ENCODE peak calls at places on chromosomes 3 and 15, in six cellular contexts. W, D, Q, R, P and H are unnamed samples.

GRCh38 chr3:39150803-39151631 is 2.4 kb downstream of the CSRNP1 start:
- DNase-seq in W (peak; percentile 92), D (peak; percentile 82), Q (peak; percentile 79), R (no peak), P (peak; percentile 94), H (peak; percentile 85)

GRCh38 chr3:184479426-184480126 is 82.0 kb upstream of the EPHB3 start:
- DNase-seq in W (no peak), D (no peak), Q (no peak), R (no peak), P (no peak), H (no peak)

GRCh38 chr15:101807345-101807945 is 4.1 kb downstream of the OR4F6 start:
- DNase-seq in W (no peak), D (peak; percentile 84), Q (no peak), R (no peak), P (no peak), H (no peak)

GRCh38 chr15:83698294-83698693 is 44.4 kb downstream of the ADAMTSL3 start:
- DNase-seq in W (peak; percentile 83), D (peak; percentile 64), Q (no peak), R (no peak), P (peak; percentile 76), H (peak; percentile 19)

GRCh38 chr15:41487802-41488201 is 5.9 kb upstream of the ITPKA start:
- DNase-seq in W (no peak), D (no peak), Q (no peak), R (no peak), P (no peak), H (no peak)

GRCh38 chr15:44296625-44297524 is 8.4 kb downstream of the GOLM2 start:
- DNase-seq in W (no peak), D (peak; percentile 61), Q (peak; percentile 8), R (no peak), P (no peak), H (no peak)

GRCh38 chr3:15637131-15637951 is 35.8 kb downstream of the BTD start:
- DNase-seq in W (no peak), D (no peak), Q (no peak), R (no peak), P (no peak), H (peak; percentile 56)

GRCh38 chr3:153553605-153553945 is 391.5 kb downstream of the RAP2B start:
- DNase-seq in W (no peak), D (no peak), Q (no peak), R (no peak), P (no peak), H (no peak)

GRCh38 chr3:172201990-172202318 is 162.6 kb downstream of the FNDC3B start:
- DNase-seq in W (no peak), D (peak; percentile 42), Q (no peak), R (no peak), P (no peak), H (no peak)

GRCh38 chr3:4820296-4821121 is 158.7 kb upstream of the BHLHE40 start:
- DNase-seq in W (no peak), D (no peak), Q (no peak), R (no peak), P (no peak), H (no peak)

GRCh38 chr3:88469216-88469615 is 319.5 kb downstream of the C3orf38 start:
- DNase-seq in W (no peak), D (no peak), Q (no peak), R (no peak), P (no peak), H (no peak)

GRCh38 chr3:9800529-9800928 is 7.6 kb downstream of the ARPC4 start:
- DNase-seq in W (no peak), D (no peak), Q (no peak), R (no peak), P (no peak), H (no peak)

GRCh38 chr3:115713247-115713646 is 89.9 kb downstream of the GAP43 start:
- DNase-seq in W (no peak), D (no peak), Q (no peak), R (peak; percentile 84), P (no peak), H (no peak)

GRCh38 chr3:29764059-29764458 is 483.2 kb downstream of the RBMS3 start:
- DNase-seq in W (no peak), D (no peak), Q (no peak), R (no peak), P (no peak), H (no peak)

GRCh38 chr3:59016930-59017616 is 32.8 kb downstream of the CFAP20DC start:
- DNase-seq in W (no peak), D (no peak), Q (no peak), R (no peak), P (no peak), H (no peak)

GRCh38 chr15:68208641-68209240 is 3.6 kb upstream of the CALML4 start:
- DNase-seq in W (no peak), D (no peak), Q (no peak), R (no peak), P (no peak), H (no peak)

GRCh38 chr15:97141360-97141759 is 810.9 kb downstream of the NR2F2 start:
- DNase-seq in W (no peak), D (no peak), Q (no peak), R (no peak), P (no peak), H (no peak)

GRCh38 chr15:41827290-41827879 is 507 bp upstream of the JMJD7 start:
- DNase-seq in W (no peak), D (no peak), Q (peak; percentile 15), R (no peak), P (no peak), H (peak; percentile 28)

GRCh38 chr15:52171386-52171785 is 19.8 kb downstream of the GNB5 start:
- DNase-seq in W (no peak), D (peak; percentile 9), Q (no peak), R (no peak), P (no peak), H (no peak)
- TF ChIP-seq CTCF in W (no peak), D (no peak), Q (no peak), R (no peak), P (no peak), H (no peak)

GRCh38 chr3:20064796-20065564 is 24.7 kb downstream of the KAT2B start:
- DNase-seq in W (no peak), D (peak; percentile 45), Q (no peak), R (no peak), P (no peak), H (no peak)

GRCh38 chr3:20066079-20066478 is 25.8 kb downstream of the KAT2B start:
- DNase-seq in W (no peak), D (no peak), Q (no peak), R (no peak), P (no peak), H (no peak)

GRCh38 chr3:20069178-20069532 is 28.9 kb downstream of the KAT2B start:
- DNase-seq in W (no peak), D (no peak), Q (no peak), R (no peak), P (no peak), H (no peak)

GRCh38 chr3:20068512-20069177 is 28.4 kb downstream of the KAT2B start:
- DNase-seq in W (no peak), D (peak; percentile 48), Q (no peak), R (no peak), P (no peak), H (no peak)

DNA sequence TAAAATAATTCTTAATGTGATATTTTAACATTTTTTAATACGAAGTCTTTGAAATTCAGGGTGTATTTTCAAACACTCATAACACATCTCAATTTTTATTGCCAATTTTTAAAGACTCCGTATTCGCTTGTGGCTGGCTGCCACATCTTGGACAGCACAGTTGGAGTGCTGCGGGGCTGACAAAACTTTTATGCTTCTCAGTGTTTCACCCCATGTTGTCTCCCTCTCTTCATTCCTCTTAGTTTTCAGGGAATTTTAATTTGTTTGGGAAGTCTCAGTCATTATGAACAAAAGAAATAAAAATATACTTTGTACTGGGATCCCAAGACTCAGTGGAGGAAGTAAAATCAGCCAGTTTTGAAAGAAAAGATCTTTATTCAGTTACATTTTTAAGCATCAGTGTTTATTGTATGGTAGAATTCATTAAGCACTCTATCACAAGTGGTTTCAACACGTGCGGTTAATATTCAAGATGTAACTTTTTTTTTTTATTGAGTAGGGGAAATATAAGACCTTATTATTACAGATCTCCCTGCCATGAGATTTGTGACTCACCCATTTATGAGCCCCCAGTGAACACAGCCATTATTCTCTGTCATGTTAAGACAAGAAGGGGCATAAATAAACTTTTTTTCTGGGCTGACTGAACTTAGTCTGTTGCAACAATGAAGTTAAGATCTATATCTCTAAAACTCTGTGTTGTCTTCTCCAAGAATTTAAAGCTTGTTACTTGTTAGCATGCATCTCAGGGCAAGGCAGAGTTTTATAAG is 26.8 kb downstream of the KAT2B start:
- DNase-seq in W (peak; percentile 62), D (peak; percentile 83), Q (no peak), R (no peak), P (peak; percentile 64), H (no peak)
- H3K27ac ChIP-seq in W (no peak overlapping the region), D (peak overlapping the region; percentile 34), Q (no peak overlapping the region), R (no peak overlapping the region), P (peak overlapping the region; percentile 73), H (peak overlapping the region; percentile 27)

GRCh38 chr3:55487376-55488241 is 503 bp upstream of the WNT5A start:
- DNase-seq in W (peak; percentile 74), D (peak; percentile 70), Q (peak; percentile 68), R (peak; percentile 76), P (peak; percentile 25), H (no peak)

GRCh38 chr3:55490194-55490913 is 3.2 kb upstream of the WNT5A start:
- DNase-seq in W (no peak), D (no peak), Q (peak; percentile 70), R (no peak), P (no peak), H (no peak)

GRCh38 chr3:55489804-55490132 is 2.7 kb upstream of the WNT5A start:
- DNase-seq in W (peak; percentile 53), D (no peak), Q (peak; percentile 79), R (peak; percentile 73), P (peak; percentile 22), H (no peak)

GRCh38 chr3:55486857-55487375 is at the start of gene WNT5A:
- DNase-seq in W (peak; percentile 72), D (peak; percentile 63), Q (peak; percentile 78), R (peak; percentile 83), P (peak; percentile 35), H (no peak)

DNA sequence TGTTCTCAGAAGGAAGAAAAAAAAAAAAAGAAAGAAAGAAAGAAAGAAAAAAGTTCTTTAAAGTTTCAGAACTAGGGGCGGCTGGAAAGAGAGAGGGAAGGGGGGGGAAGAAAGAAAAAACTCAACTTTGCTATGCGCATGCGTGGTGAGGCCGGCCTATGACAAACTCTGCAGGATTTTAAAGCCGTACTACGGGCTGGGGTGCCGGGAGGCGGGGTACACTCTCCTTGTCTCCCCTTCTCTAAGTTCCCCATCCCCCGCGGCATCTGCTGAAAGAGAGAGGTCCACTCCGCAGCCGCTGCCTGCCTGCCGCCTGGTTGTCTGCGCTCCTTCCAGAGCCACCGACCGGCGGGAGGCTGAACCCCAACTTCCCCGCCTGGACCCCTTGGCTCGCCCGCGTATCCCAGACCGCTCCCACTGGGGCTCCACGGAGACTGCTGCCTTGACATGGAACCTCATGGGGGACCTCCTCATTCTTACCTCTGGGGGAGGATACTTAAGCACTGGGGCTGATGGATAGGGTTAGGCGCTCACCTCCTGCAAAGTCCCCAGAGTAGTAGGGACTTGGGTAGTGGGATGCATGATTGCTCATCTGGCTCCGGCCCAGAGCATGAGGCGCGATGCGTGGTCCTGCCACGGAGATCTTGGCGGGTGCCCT is 1.4 kb upstream of the WNT5A start:
- DNase-seq in W (peak; percentile 83), D (peak; percentile 59), Q (peak; percentile 76), R (peak; percentile 87), P (peak; percentile 55), H (peak; percentile 48)
- H3K4me3 ChIP-seq in W (peak overlapping the region; percentile 86), D (peak overlapping the region; percentile 68), Q (peak overlapping the region; percentile 70), R (peak overlapping the region; percentile 38), P (peak overlapping the region; percentile 71), H (peak overlapping the region; percentile 62)

DNA sequence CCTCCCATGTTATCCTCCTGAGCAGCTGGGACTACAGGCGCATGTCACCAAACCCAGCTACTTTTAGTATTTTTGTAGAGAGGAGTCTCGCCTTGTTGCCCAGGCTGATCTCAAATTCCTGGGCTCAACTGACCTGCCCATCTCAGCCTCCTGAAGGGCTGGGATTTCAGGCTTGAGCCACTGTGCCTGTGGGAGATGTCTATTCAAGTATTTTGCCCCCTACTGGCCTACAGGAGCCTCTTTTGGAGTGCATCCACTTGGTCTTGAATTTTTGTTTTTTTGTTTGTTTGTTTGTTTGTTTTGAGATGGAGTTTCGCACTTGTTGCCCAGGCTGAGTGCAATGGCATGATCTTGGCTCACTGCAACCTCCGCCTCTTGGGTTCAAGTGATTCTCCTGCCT is 3.2 kb upstream of the DHX30 start:
- DNase-seq in W (no peak), D (no peak), Q (no peak), R (no peak), P (no peak), H (no peak)
- TF ChIP-seq CTCF in W (no peak), D (peak; percentile 23), Q (peak; percentile 15), R (no peak), P (no peak), H (no peak)